ENCODE peak calls at places on chromosomes 16 and 17, in ten cellular contexts. N, W, F, O, D, C, S, X, K and J are unnamed samples.

GRCh38 chr16:82715160-82715559 is 88.4 kb downstream of the CDH13 start:
- DNase-seq in N (no peak), W (no peak), F (no peak), O (no peak), D (no peak), C (no peak), S (no peak), X (no peak), K (no peak), J (no peak)

GRCh38 chr17:65588194-65588808 is 26.9 kb upstream of the AXIN2 start:
- DNase-seq in N (no peak), W (no peak), F (peak; percentile 57), O (no peak), D (no peak), C (no peak), S (no peak), X (no peak), K (no peak), J (no peak)

GRCh38 chr17:20191066-20191465 is 181.9 kb downstream of the SPECC1 start:
- DNase-seq in N (no peak), W (no peak), F (no peak), O (peak; percentile 63), D (no peak), C (no peak), S (peak; percentile 98), X (no peak), K (no peak), J (no peak)

GRCh38 chr16:86874141-86874540 is 295.8 kb downstream of the FOXL1 start:
- DNase-seq in N (no peak), W (no peak), F (no peak), O (no peak), D (peak; percentile 35), C (no peak), S (peak; percentile 32), X (no peak), K (no peak), J (no peak)

GRCh38 chr16:70767377-70768204 is 33.4 kb downstream of the VAC14 start:
- DNase-seq in N (no peak), W (no peak), F (no peak), O (no peak), D (no peak), C (no peak), S (peak; percentile 43), X (no peak), K (no peak), J (no peak)

GRCh38 chr17:1294157-1294717 is 14.8 kb downstream of the TRARG1 start:
- DNase-seq in N (no peak), W (no peak), F (no peak), O (no peak), D (no peak), C (no peak), S (no peak), X (no peak), K (no peak), J (no peak)

GRCh38 chr16:14485131-14485551 is 144.9 kb downstream of the PARN start:
- DNase-seq in N (no peak), W (no peak), F (peak; percentile 59), O (no peak), D (no peak), C (no peak), S (peak; percentile 26), X (no peak), K (no peak), J (no peak)

GRCh38 chr17:74502866-74503265 is 28.4 kb downstream of the CD300LB start:
- DNase-seq in N (no peak), W (no peak), F (no peak), O (no peak), D (no peak), C (no peak), S (peak; percentile 9), X (no peak), K (no peak), J (no peak)

GRCh38 chr16:68734782-68735181 is 2.3 kb upstream of the CDH1 start:
- DNase-seq in N (no peak), W (no peak), F (no peak), O (no peak), D (no peak), C (no peak), S (no peak), X (no peak), K (no peak), J (no peak)

GRCh38 chr17:71405101-71405500 is 715.7 kb upstream of the SOX9 start:
- DNase-seq in N (no peak), W (no peak), F (peak; percentile 5), O (no peak), D (no peak), C (no peak), S (peak; percentile 10), X (no peak), K (no peak), J (peak; percentile 94)

GRCh38 chr16:65532218-65532617 is 410.4 kb upstream of the CDH11 start:
- DNase-seq in N (no peak), W (no peak), F (no peak), O (no peak), D (no peak), C (no peak), S (no peak), X (no peak), K (no peak), J (no peak)

GRCh38 chr17:74842599-74843351 is 16.9 kb downstream of the GRIN2C start:
- DNase-seq in N (peak; percentile 80), W (peak; percentile 75), F (peak; percentile 82), O (no peak), D (no peak), C (peak; percentile 79), S (peak; percentile 40), X (peak; percentile 41), K (peak; percentile 81), J (no peak)

GRCh38 chr17:48478224-48479013 is 48.4 kb upstream of the SKAP1 start:
- DNase-seq in N (no peak), W (no peak), F (no peak), O (no peak), D (no peak), C (no peak), S (no peak), X (no peak), K (no peak), J (no peak)

GRCh38 chr17:18224428-18225120 is 861 bp upstream of the LLGL1 start:
- DNase-seq in N (no peak), W (no peak), F (no peak), O (no peak), D (no peak), C (no peak), S (peak; percentile 60), X (no peak), K (peak; percentile 64), J (no peak)

GRCh38 chr17:52235416-52235960 is 77.0 kb upstream of the CA10 start:
- DNase-seq in N (no peak), W (no peak), F (no peak), O (no peak), D (no peak), C (peak; percentile 30), S (no peak), X (no peak), K (no peak), J (no peak)